ENCODE peak calls at places on chromosomes 12 and 14, in six cellular contexts. H is omental fat pad, W is endothelial cell, C is breast epithelium, X is dorsolateral prefrontal cortex, E is AG04450. L is an unnamed sample.

GRCh38 chr12:56999456-56999855 is 6.9 kb downstream of the ZBTB39 start:
- DNase-seq in H (no peak), C (no peak), E (no peak), X (no peak), W (no peak), L (no peak)

GRCh38 chr12:29242921-29243431 is 93.9 kb downstream of the FAR2 start:
- DNase-seq in H (no peak), X (no peak), E (no peak), W (no peak), C (no peak), L (no peak)

GRCh38 chr12:49974231-49974675 is 1.5 kb downstream of the AQP6 start:
- DNase-seq in E (peak), H (no peak), W (peak), X (peak), C (no peak), L (no peak)

GRCh38 chr12:100908501-100908900 is 113.9 kb downstream of the ANO4 start:
- DNase-seq in W (no peak), H (no peak), X (no peak), C (no peak), E (peak), L (no peak)

GRCh38 chr12:49055978-49056754 is 4.4 kb downstream of the KMT2D start:
- DNase-seq in X (peak), W (peak), E (peak), H (no peak), C (no peak), L (peak)

GRCh38 chr12:55705802-55706402 is 1.8 kb downstream of the ITGA7 start:
- DNase-seq in E (no peak), X (no peak), H (no peak), W (peak), C (no peak), L (no peak)

GRCh38 chr12:62291888-62292760 is 31.9 kb downstream of the USP15 start:
- DNase-seq in C (no peak), X (no peak), E (no peak), W (no peak), H (no peak), L (no peak)

GRCh38 chr12:8887285-8887715 is 27.0 kb upstream of the PHC1 start:
- DNase-seq in C (no peak), X (no peak), E (no peak), H (no peak), W (no peak), L (no peak)

GRCh38 chr12:2179953-2180736 is 127.4 kb downstream of the CACNA1C start:
- DNase-seq in H (no peak), E (peak), X (peak), C (no peak), W (no peak), L (no peak)

GRCh38 chr14:91883770-91884169 is 16.4 kb upstream of the TC2N start:
- DNase-seq in X (no peak), W (no peak), C (no peak), E (no peak), H (no peak), L (no peak)

GRCh38 chr12:27843714-27844245 is 63.7 kb upstream of the MANSC4 start:
- DNase-seq in W (no peak), H (no peak), E (no peak), C (no peak), X (no peak), L (no peak)

GRCh38 chr14:56378046-56378445 is 201.6 kb upstream of the TMEM260 start:
- DNase-seq in X (no peak), H (no peak), E (no peak), C (no peak), W (no peak), L (no peak)

GRCh38 chr12:47801170-47801903 is 18.4 kb downstream of the HDAC7 start:
- DNase-seq in X (no peak), C (no peak), W (peak), H (no peak), E (no peak), L (no peak)

GRCh38 chr12:120290541-120291312 is 976 bp downstream of the RNU4-2 start:
- DNase-seq in H (no peak), C (no peak), W (peak), E (no peak), X (no peak), L (no peak)

GRCh38 chr12:48810817-48811453 is 7.4 kb upstream of the CACNB3 start:
- DNase-seq in E (peak), H (no peak), W (no peak), C (no peak), X (no peak), L (no peak)

GRCh38 chr12:64883264-64884163 is 59.1 kb downstream of the TBC1D30 start:
- DNase-seq in E (no peak), X (no peak), H (no peak), C (no peak), W (peak), L (no peak)
- TF ChIP-seq CTCF in E (no peak), X (no peak), H (no peak), C (no peak), W (no peak), L (no peak)

GRCh38 chr12:114134922-114135321 is 168.8 kb upstream of the RBM19 start:
- DNase-seq in C (no peak), E (no peak), W (no peak), X (no peak), H (no peak), L (no peak)

GRCh38 chr12:114136656-114137055 is 170.5 kb upstream of the RBM19 start:
- DNase-seq in W (no peak), X (no peak), H (no peak), E (no peak), C (no peak), L (no peak)

DNA sequence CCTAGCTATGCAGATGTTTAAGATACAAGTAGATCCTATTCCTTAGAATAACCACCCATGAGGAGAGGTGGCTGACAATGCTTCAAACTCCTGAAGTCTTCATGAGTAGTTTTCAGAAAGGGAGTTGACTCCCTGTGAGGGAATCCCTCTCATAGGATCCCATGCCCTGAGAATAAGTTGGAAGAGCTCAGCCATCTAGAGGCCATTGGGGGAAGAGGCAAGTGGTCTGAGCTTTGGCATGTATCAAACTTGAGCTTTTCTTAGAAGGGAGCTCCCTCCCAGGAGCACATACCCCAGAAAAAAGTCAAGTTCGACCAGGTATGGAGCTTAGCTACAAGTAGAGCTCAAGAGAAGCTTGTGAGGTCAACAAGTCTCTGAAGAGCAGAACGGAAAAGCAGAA is 165.7 kb upstream of the RBM19 start:
- DNase-seq in E (no peak), W (no peak), X (no peak), C (no peak), H (no peak), L (no peak)
- TF ChIP-seq CTCF in E (peak), W (no peak), X (no peak), C (no peak), H (no peak), L (no peak)

GRCh38 chr14:99552572-99553216 is 51.3 kb downstream of the CCDC85C start:
- DNase-seq in W (no peak), E (no peak), C (no peak), X (no peak), H (no peak), L (no peak)
- TF ChIP-seq CTCF in W (no peak), E (no peak), C (no peak), X (no peak), H (no peak), L (no peak)

DNA sequence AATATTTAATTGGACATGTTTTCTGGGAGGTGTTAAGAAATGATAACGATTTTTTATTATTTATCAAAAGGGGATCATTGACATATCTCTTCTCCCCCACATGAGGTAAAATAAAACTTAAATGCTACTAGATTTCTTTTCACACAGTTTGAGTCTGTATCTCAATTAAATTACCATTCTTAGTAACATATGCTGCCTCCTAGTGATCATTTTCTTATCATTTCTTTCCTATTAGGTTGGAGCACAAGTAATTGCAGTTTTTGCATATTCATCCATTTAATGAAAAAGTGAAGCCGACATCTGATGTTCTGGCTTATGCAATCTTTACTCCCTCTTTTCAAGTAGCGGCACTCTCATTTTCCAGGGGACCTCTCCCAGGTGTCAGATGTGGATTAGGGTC is 24.9 kb downstream of the PUS7L start:
- DNase-seq in E (no peak), H (no peak), X (no peak), W (no peak), C (no peak), L (no peak)
- TF ChIP-seq CTCF in E (peak), H (no peak), X (no peak), W (no peak), C (no peak), L (peak)

DNA sequence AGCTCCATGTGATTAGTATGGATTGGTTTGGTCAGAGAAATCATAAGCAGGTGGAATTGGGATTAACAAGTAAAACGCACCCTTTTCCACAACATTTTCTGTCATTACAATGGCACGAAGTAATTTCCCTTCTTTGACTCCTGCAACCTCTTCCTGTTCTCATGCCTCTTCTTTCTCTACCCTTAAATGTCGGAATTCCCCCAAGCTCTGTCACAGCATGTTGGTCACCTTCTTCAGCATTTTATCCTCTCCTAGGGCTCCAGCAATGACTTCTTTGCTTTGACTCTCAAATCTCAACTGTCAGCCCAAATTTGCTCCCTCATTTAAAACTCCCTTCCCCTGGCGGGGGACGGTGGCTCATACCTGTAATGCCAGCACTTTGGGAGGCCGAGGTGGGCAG is 5.3 kb upstream of the GRIP1 start:
- DNase-seq in H (no peak), E (no peak), C (no peak), X (no peak), W (no peak), L (no peak)
- TF ChIP-seq CTCF in H (no peak), E (no peak), C (no peak), X (no peak), W (no peak), L (no peak)